ENCODE peak calls at places on chromosomes 7 and 10, in ten cellular contexts. W, Q, Y, V, F, O, U, T, J and K are unnamed samples.

GRCh38 chr7:47602272-47603004 is 20.5 kb upstream of the TNS3 start:
- DNase-seq in F (no peak), V (no peak), W (no peak), U (no peak), O (no peak), T (no peak), Q (no peak), J (peak; percentile 6), Y (no peak), K (no peak)

GRCh38 chr10:77925795-77926565 is 575 bp downstream of the DLG5 start:
- DNase-seq in W (peak; percentile 75), O (peak; percentile 74), F (peak; percentile 74), U (peak; percentile 67), T (peak; percentile 68), Y (peak; percentile 70), Q (no peak), V (no peak), J (peak; percentile 81), K (peak; percentile 45)

GRCh38 chr7:130891254-130892094 is 157.5 kb upstream of the KLF14 start:
- DNase-seq in Q (peak; percentile 85), O (peak; percentile 90), F (no peak), T (peak; percentile 97), W (no peak), J (peak; percentile 75), V (peak; percentile 88), U (peak; percentile 60), Y (no peak), K (no peak)

GRCh38 chr10:61023053-61023452 is 79.1 kb upstream of the RHOBTB1 start:
- DNase-seq in Y (no peak), U (no peak), T (no peak), V (no peak), J (no peak), Q (no peak), F (no peak), W (no peak), O (no peak), K (no peak)

GRCh38 chr7:21123586-21123985 is 304.3 kb upstream of the SP4 start:
- DNase-seq in V (no peak), J (no peak), W (no peak), Q (no peak), F (no peak), U (no peak), T (no peak), O (no peak), Y (no peak), K (no peak)

GRCh38 chr7:44617225-44617885 is 10.9 kb downstream of the OGDH start:
- DNase-seq in U (no peak), J (no peak), Y (no peak), O (no peak), V (no peak), T (peak; percentile 57), W (peak; percentile 71), Q (no peak), F (no peak), K (no peak)

GRCh38 chr10:64097391-64098122 is 576.4 kb downstream of the REEP3 start:
- DNase-seq in Q (no peak), Y (no peak), O (no peak), V (no peak), J (no peak), F (no peak), T (no peak), W (no peak), U (no peak), K (no peak)

GRCh38 chr7:68752485-68752884 is 845.8 kb upstream of the AUTS2 start:
- DNase-seq in Q (no peak), O (no peak), Y (no peak), V (no peak), U (no peak), T (no peak), F (no peak), J (no peak), W (no peak), K (peak; percentile 19)

GRCh38 chr7:33905389-33906032 is at the start of gene BMPER:
- DNase-seq in V (no peak), J (peak; percentile 52), T (peak; percentile 60), Q (no peak), O (peak; percentile 63), F (peak; percentile 33), Y (peak; percentile 62), W (peak; percentile 70), U (peak; percentile 49), K (peak; percentile 18)

GRCh38 chr10:11355625-11356024 is 255.8 kb downstream of the USP6NL start:
- DNase-seq in T (no peak), F (no peak), V (no peak), Y (no peak), J (no peak), U (no peak), W (no peak), Q (no peak), O (peak; percentile 29), K (no peak)

GRCh38 chr10:33034931-33035330 is 76.9 kb upstream of the ITGB1 start:
- DNase-seq in Q (no peak), J (no peak), U (no peak), Y (no peak), V (no peak), F (no peak), O (no peak), T (no peak), W (no peak), K (no peak)

GRCh38 chr7:44767134-44767911 is 18.7 kb downstream of the ZMIZ2 start:
- DNase-seq in F (peak; percentile 34), J (no peak), U (no peak), T (no peak), V (no peak), O (no peak), Q (no peak), Y (no peak), W (no peak), K (no peak)

GRCh38 chr10:133260895-133261725 is 15.6 kb downstream of the ADAM8 start:
- DNase-seq in V (no peak), U (peak; percentile 57), J (peak; percentile 84), W (peak; percentile 60), O (peak; percentile 82), Q (peak; percentile 61), F (peak; percentile 71), T (peak; percentile 68), Y (no peak), K (peak; percentile 62)

GRCh38 chr10:110455440-110455839 is 42.3 kb upstream of the DUSP5 start:
- DNase-seq in U (no peak), O (no peak), T (no peak), Q (no peak), V (no peak), Y (no peak), J (no peak), F (no peak), W (no peak), K (no peak)

GRCh38 chr10:22911889-22912762 is 15.7 kb upstream of the ARMC3 start:
- DNase-seq in W (peak; percentile 65), F (peak; percentile 36), Y (no peak), V (no peak), U (no peak), O (no peak), T (peak; percentile 25), Q (no peak), J (no peak), K (no peak)

GRCh38 chr10:126476256-126476655 is 88.0 kb upstream of the ADAM12 start:
- DNase-seq in O (no peak), J (no peak), U (no peak), W (no peak), Q (peak; percentile 47), T (no peak), F (no peak), V (no peak), Y (no peak), K (no peak)

GRCh38 chr7:106178593-106179134 is 66.6 kb upstream of the SYPL1 start:
- DNase-seq in O (no peak), V (peak; percentile 16), U (peak; percentile 55), Y (peak; percentile 66), J (no peak), F (no peak), Q (no peak), W (peak; percentile 18), T (peak; percentile 69), K (no peak)

GRCh38 chr7:50411333-50412028 is 38.7 kb downstream of the FIGNL1 start:
- DNase-seq in Y (no peak), W (no peak), U (no peak), J (no peak), T (no peak), F (no peak), O (no peak), V (no peak), Q (no peak), K (no peak)
- H3K4me1 ChIP-seq in Y (no peaks in the 10 kb centered on the region), W (no peaks in the 10 kb centered on the region), U (no peaks in the 10 kb centered on the region), J (no peaks in the 10 kb centered on the region), T (no peaks in the 10 kb centered on the region), F (no peaks in the 10 kb centered on the region), O (no peaks in the 10 kb centered on the region), V (no peaks in the 10 kb centered on the region), Q (no peaks in the 10 kb centered on the region), K (no peaks in the 10 kb centered on the region)

DNA sequence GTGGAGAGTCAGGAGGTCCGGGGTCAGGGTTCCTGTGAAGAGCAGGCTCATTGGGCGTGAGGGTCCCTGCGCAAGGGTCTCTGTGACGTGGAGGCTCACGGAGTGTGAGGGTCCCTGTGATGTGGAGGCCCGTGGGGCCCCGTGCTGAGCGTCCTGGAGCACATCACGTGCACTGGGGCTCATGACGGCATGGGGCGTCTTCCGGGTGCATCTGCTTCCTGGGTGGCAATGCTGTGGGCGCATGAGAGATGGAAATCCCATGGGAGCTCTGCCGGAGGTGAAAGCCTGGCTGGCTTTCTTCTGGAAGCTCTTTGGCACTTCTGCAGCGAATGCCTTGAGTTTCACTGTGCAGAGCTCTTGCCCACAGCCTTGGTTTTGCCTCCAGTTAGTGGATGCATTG is 71.4 kb downstream of the WDR37 start:
- DNase-seq in T (no peak), O (no peak), V (no peak), Q (no peak), U (no peak), W (no peak), Y (no peak), F (no peak), J (no peak), K (no peak)
- H3K4me1 ChIP-seq in T (peaks cover 7% of the 10 kb centered on the region), O (peaks cover 3% of the 10 kb centered on the region), V (no peaks in the 10 kb centered on the region), Q (no peaks in the 10 kb centered on the region), U (no peaks in the 10 kb centered on the region), W (no peaks in the 10 kb centered on the region), Y (no peaks in the 10 kb centered on the region), F (no peaks in the 10 kb centered on the region), J (no peaks in the 10 kb centered on the region), K (peaks cover 9% of the 10 kb centered on the region)

GRCh38 chr10:70481105-70481504 is 2.5 kb downstream of the PALD1 start:
- DNase-seq in F (peak; percentile 63), J (no peak), Q (no peak), V (no peak), W (no peak), U (no peak), Y (no peak), T (no peak), O (no peak), K (no peak)
- H3K4me1 ChIP-seq in F (no peaks in the 10 kb centered on the region), J (peaks cover 53% of the 10 kb centered on the region), Q (peaks cover 68% of the 10 kb centered on the region), V (peaks cover 40% of the 10 kb centered on the region), W (peaks cover 16% of the 10 kb centered on the region), U (peaks cover 52% of the 10 kb centered on the region), Y (no peaks in the 10 kb centered on the region), T (peaks cover 10% of the 10 kb centered on the region), O (peaks cover 61% of the 10 kb centered on the region), K (peaks cover 86% of the 10 kb centered on the region)

GRCh38 chr10:79111846-79112614 is 43.3 kb downstream of the ZMIZ1 start:
- DNase-seq in J (no peak), Q (peak; percentile 76), W (no peak), O (no peak), V (no peak), F (no peak), T (no peak), Y (no peak), U (no peak), K (peak; percentile 74)
- H3K4me1 ChIP-seq in J (peaks cover 87% of the 10 kb centered on the region), Q (peaks cover 91% of the 10 kb centered on the region), W (peaks cover 62% of the 10 kb centered on the region), O (peaks cover 72% of the 10 kb centered on the region), V (peaks cover 28% of the 10 kb centered on the region), F (peaks cover 52% of the 10 kb centered on the region), T (peaks cover 53% of the 10 kb centered on the region), Y (peaks cover 14% of the 10 kb centered on the region), U (peaks cover 75% of the 10 kb centered on the region), K (peaks cover 98% of the 10 kb centered on the region)